ENCODE peak calls at places on chromosomes 6 and 20, in four cellular contexts. B is GM12878, N is K562, T is HepG2. K is an unnamed sample.

GRCh38 chr20:9999660-10000059 is 35.1 kb upstream of the ANKEF1 start:
- DNase-seq in B (no peak), N (no peak), T (no peak), K (no peak)

GRCh38 chr20:33648396-33649004 is 13.6 kb upstream of the C20orf144 start:
- DNase-seq in B (no peak), N (no peak), T (no peak), K (peak)

GRCh38 chr20:3304456-3304855 is 65.5 kb upstream of the SLC4A11 start:
- DNase-seq in B (no peak), N (no peak), T (no peak), K (no peak)

GRCh38 chr6:104325341-104326172 is 534.2 kb downstream of the HACE1 start:
- DNase-seq in B (no peak), N (no peak), T (no peak), K (peak)

GRCh38 chr6:12417191-12417590 is 127.0 kb downstream of the EDN1 start:
- DNase-seq in B (no peak), N (no peak), T (no peak), K (no peak)

GRCh38 chr20:17968366-17969275 is at the start of the genes MGME1 and SNX5:
- DNase-seq in B (peak), N (peak), T (peak), K (peak)

GRCh38 chr6:98203170-98203806 is 631.1 kb upstream of the POU3F2 start:
- DNase-seq in B (no peak), N (no peak), T (no peak), K (no peak)

GRCh38 chr20:51469578-51470520 is 72.7 kb downstream of the NFATC2 start:
- DNase-seq in B (no peak), N (no peak), T (no peak), K (no peak)

GRCh38 chr6:70673601-70674000 is 5.9 kb downstream of the SMAP1 start:
- DNase-seq in B (no peak), N (no peak), T (no peak), K (no peak)

GRCh38 chr6:136012948-136013347 is 161.4 kb downstream of the PDE7B start:
- DNase-seq in B (no peak), N (no peak), T (no peak), K (no peak)

GRCh38 chr6:39189915-39190544 is 39.2 kb downstream of the KCNK5 start:
- DNase-seq in B (no peak), N (peak), T (peak), K (peak)

GRCh38 chr6:43396408-43397149 is 27.1 kb upstream of the ZNF318 start:
- DNase-seq in B (no peak), N (no peak), T (no peak), K (no peak)

GRCh38 chr6:157861814-157862213 is 38.8 kb downstream of the SNX9 start:
- DNase-seq in B (no peak), N (no peak), T (no peak), K (no peak)

GRCh38 chr6:157959451-157960227 is 22.0 kb upstream of the SYNJ2 start:
- DNase-seq in B (no peak), N (no peak), T (no peak), K (no peak)

GRCh38 chr6:151291145-151292055 is 51.6 kb downstream of the AKAP12 start:
- DNase-seq in B (no peak), N (no peak), T (no peak), K (peak)

GRCh38 chr6:29641430-29642213 is 8.6 kb upstream of the GABBR1 start:
- DNase-seq in B (no peak), N (peak), T (no peak), K (no peak)

GRCh38 chr6:123214433-123214832 is 218.4 kb downstream of the CLVS2 start:
- DNase-seq in B (no peak), N (no peak), T (no peak), K (no peak)

GRCh38 chr6:5569491-5569890 is 308.2 kb downstream of the FARS2 start:
- DNase-seq in B (no peak), N (no peak), T (no peak), K (no peak)

GRCh38 chr20:52684911-52685310 is 287.2 kb upstream of the TSHZ2 start:
- DNase-seq in B (no peak), N (no peak), T (no peak), K (no peak)
- TF ChIP-seq EP300 in B (no peak), N (no peak), T (no peak), K (no peak)

DNA sequence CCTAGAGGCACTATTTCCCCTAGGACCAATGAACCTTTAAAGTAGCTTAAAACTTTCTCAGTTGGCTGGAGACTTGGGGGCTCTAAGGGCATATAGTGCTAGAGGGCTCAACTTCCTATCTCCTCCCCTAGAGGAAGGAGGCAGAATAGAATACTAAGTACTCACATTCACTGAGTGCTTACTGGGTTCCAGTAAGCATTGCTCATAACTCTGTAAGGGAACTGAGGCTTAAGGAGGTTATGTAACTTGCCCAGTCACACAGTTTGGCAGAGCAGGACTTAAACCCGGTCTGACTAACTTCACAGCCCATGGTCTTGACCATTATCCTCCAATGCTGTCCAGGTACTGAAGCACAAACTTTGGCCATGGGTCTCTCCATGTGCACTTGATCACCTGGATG is 12.5 kb downstream of the SESN1 start:
- DNase-seq in B (no peak), N (no peak), T (no peak), K (no peak)
- TF ChIP-seq CHD2 in B (no peak), N (no peak), T (no peak), K (no peak)

GRCh38 chr20:59949911-59950310 is 8.3 kb upstream of the CDH26 start:
- DNase-seq in B (no peak), N (no peak), T (no peak), K (no peak)

GRCh38 chr20:59948212-59948611 is 8.0 kb downstream of the FAM217B start:
- DNase-seq in B (no peak), N (no peak), T (no peak), K (no peak)

GRCh38 chr20:59945175-59945574 is 5.0 kb downstream of the FAM217B start:
- DNase-seq in B (no peak), N (no peak), T (no peak), K (no peak)

GRCh38 chr20:59945731-59946130 is 5.5 kb downstream of the FAM217B start:
- DNase-seq in B (no peak), N (no peak), T (no peak), K (no peak)

GRCh38 chr20:59948828-59949720 is 8.9 kb downstream of the FAM217B start:
- DNase-seq in B (no peak), N (no peak), T (peak), K (peak)
- TF ChIP-seq ZBTB33 in B (no peak), N (no peak), T (no peak), K (no peak)

DNA sequence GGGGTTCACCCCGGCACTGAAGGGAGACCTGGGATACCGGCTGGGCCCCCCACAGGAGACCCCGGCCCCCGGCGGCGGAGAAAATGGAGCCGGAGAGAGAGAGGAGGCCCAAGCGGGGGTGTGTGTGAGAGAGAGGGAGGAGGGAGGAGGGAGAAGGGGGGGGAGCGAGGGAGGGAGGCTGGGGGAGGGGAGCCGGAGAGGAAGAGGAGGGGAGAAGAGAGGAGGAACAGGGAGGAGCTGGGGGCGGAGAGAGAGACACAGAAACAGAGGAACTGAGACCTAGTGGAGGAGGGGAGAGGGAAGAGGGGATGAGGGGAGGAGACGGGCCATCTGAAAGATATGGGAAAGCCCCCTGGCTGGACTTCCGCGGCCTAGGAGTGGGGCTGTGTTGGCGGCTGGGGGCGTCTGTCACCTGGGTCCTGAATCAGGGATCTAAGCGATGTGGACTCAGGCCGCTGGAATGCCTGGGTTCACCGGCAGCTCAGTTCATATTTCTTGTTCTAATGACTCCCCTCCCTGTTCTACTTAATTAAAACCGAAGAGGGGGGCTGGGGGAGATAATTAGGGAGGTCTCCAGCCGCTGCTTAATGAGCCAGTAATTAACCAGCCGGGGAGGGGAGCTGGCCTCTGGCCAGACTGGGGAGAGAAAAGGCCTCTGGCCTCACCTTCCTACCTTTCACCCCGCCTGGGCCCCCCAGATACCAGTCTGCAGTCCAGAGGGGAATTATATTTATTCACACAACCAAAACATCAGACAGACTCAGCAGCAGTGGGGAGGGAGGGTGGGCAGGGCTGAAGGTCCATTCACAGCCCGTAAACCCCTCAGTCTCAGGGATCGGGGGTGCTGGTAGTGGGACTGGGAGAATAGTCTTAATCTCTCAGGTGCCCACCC is at the start of gene PBX2:
- DNase-seq in B (peak), N (peak), T (peak), K (peak)
- TF ChIP-seq EP300 in B (peak), N (peak), T (peak), K (peak)

GRCh38 chr6:31881136-31881859 is 2.5 kb upstream of the SLC44A4 start:
- DNase-seq in B (no peak), N (no peak), T (no peak), K (no peak)
- TF ChIP-seq CHD2 in B (no peak), N (no peak), T (no peak), K (no peak)

GRCh38 chr6:34934516-34934915 is 45.5 kb downstream of the ANKS1A start:
- DNase-seq in B (no peak), N (no peak), T (no peak), K (no peak)
- TF ChIP-seq ZBTB33 in B (no peak), N (no peak), T (no peak), K (no peak)

GRCh38 chr6:166633732-166634535 is 6.9 kb upstream of the RPS6KA2 start:
- DNase-seq in B (no peak), N (peak), T (peak), K (no peak)
- TF ChIP-seq EP300 in B (no peak), N (no peak), T (no peak), K (no peak)

GRCh38 chr6:84728602-84729001 is 35.8 kb downstream of the TBX18 start:
- DNase-seq in B (no peak), N (peak), T (peak), K (peak)
- TF ChIP-seq CHD2 in B (no peak), N (no peak), T (no peak), K (no peak)

GRCh38 chr6:69279805-69280204 is 517.0 kb downstream of the LMBRD1 start:
- DNase-seq in B (no peak), N (no peak), T (no peak), K (no peak)
- TF ChIP-seq ZBTB33 in B (no peak), N (no peak), T (no peak), K (no peak)

K was measured in SK-N-SH.